ENCODE peak calls at places on chromosomes 5 and 9, in seven cellular contexts. One of them, this sample, is unnamed.

GRCh38 chr5:127849436-127849835 is 146.2 kb downstream of the CCDC192 start:
- DNase-seq in PC-9: no peak
- DNase-seq in sigmoid colon: no peak
- DNase-seq in esophagus muscularis mucosa: no peak
- DNase-seq in heart left ventricle: no peak
- DNase-seq in body of pancreas: no peak
- DNase-seq in PC-3: peak; percentile 83
- DNase-seq in this sample: no peak

GRCh38 chr5:115165790-115166189 is 3.9 kb downstream of the TRIM36 start:
- DNase-seq in PC-9: no peak
- DNase-seq in sigmoid colon: no peak
- DNase-seq in esophagus muscularis mucosa: no peak
- DNase-seq in heart left ventricle: no peak
- DNase-seq in body of pancreas: no peak
- DNase-seq in PC-3: no peak
- DNase-seq in this sample: no peak

GRCh38 chr5:95973793-95974325 is 12.2 kb upstream of the ELL2 start:
- DNase-seq in PC-9: no peak
- DNase-seq in sigmoid colon: no peak
- DNase-seq in esophagus muscularis mucosa: no peak
- DNase-seq in heart left ventricle: no peak
- DNase-seq in body of pancreas: no peak
- DNase-seq in PC-3: no peak
- DNase-seq in this sample: no peak

GRCh38 chr5:96087939-96088338 is 126.3 kb upstream of the ELL2 start:
- DNase-seq in PC-9: no peak
- DNase-seq in sigmoid colon: no peak
- DNase-seq in esophagus muscularis mucosa: no peak
- DNase-seq in heart left ventricle: no peak
- DNase-seq in body of pancreas: no peak
- DNase-seq in PC-3: no peak
- DNase-seq in this sample: no peak

GRCh38 chr9:81588148-81588874 is 101.0 kb downstream of the TLE1 start:
- DNase-seq in PC-9: peak; percentile 56
- DNase-seq in sigmoid colon: peak; percentile 74
- DNase-seq in esophagus muscularis mucosa: no peak
- DNase-seq in heart left ventricle: no peak
- DNase-seq in body of pancreas: peak; percentile 92
- DNase-seq in PC-3: peak; percentile 82
- DNase-seq in this sample: peak; percentile 86

GRCh38 chr9:115235221-115235620 is 117.3 kb upstream of the TNC start:
- DNase-seq in PC-9: no peak
- DNase-seq in sigmoid colon: no peak
- DNase-seq in esophagus muscularis mucosa: no peak
- DNase-seq in heart left ventricle: no peak
- DNase-seq in body of pancreas: no peak
- DNase-seq in PC-3: no peak
- DNase-seq in this sample: no peak

GRCh38 chr5:93399675-93400074 is 181.3 kb downstream of the NR2F1-AS1 start:
- DNase-seq in PC-9: no peak
- DNase-seq in sigmoid colon: no peak
- DNase-seq in esophagus muscularis mucosa: peak; percentile 53
- DNase-seq in heart left ventricle: no peak
- DNase-seq in body of pancreas: peak; percentile 10
- DNase-seq in PC-3: no peak
- DNase-seq in this sample: no peak

GRCh38 chr5:178142642-178143041 is 11.0 kb downstream of the NHP2 start:
- DNase-seq in PC-9: no peak
- DNase-seq in sigmoid colon: no peak
- DNase-seq in esophagus muscularis mucosa: no peak
- DNase-seq in heart left ventricle: no peak
- DNase-seq in body of pancreas: no peak
- DNase-seq in PC-3: no peak
- DNase-seq in this sample: no peak

GRCh38 chr5:18742830-18743229 is 1108.6 kb downstream of the TAF11L14 start:
- DNase-seq in PC-9: no peak
- DNase-seq in sigmoid colon: no peak
- DNase-seq in esophagus muscularis mucosa: peak; percentile 37
- DNase-seq in heart left ventricle: no peak
- DNase-seq in body of pancreas: no peak
- DNase-seq in PC-3: no peak
- DNase-seq in this sample: no peak

GRCh38 chr5:82277613-82277986 is 554 bp downstream of the RPS23 start:
- DNase-seq in PC-9: no peak
- DNase-seq in sigmoid colon: no peak
- DNase-seq in esophagus muscularis mucosa: no peak
- DNase-seq in heart left ventricle: no peak
- DNase-seq in body of pancreas: no peak
- DNase-seq in PC-3: no peak
- DNase-seq in this sample: no peak

GRCh38 chr9:121393318-121393717 is 23.3 kb upstream of the STOM start:
- DNase-seq in PC-9: no peak
- DNase-seq in sigmoid colon: no peak
- DNase-seq in esophagus muscularis mucosa: no peak
- DNase-seq in heart left ventricle: no peak
- DNase-seq in body of pancreas: no peak
- DNase-seq in PC-3: peak; percentile 41
- DNase-seq in this sample: no peak

GRCh38 chr5:138654281-138654867 is 79.2 kb upstream of the HSPA9 start:
- DNase-seq in PC-9: peak; percentile 37
- DNase-seq in sigmoid colon: no peak
- DNase-seq in esophagus muscularis mucosa: no peak
- DNase-seq in heart left ventricle: no peak
- DNase-seq in body of pancreas: no peak
- DNase-seq in PC-3: peak; percentile 48
- DNase-seq in this sample: no peak

GRCh38 chr5:55303238-55303690 is 4.2 kb downstream of the DHX29 start:
- DNase-seq in PC-9: peak; percentile 5
- DNase-seq in sigmoid colon: no peak
- DNase-seq in esophagus muscularis mucosa: no peak
- DNase-seq in heart left ventricle: no peak
- DNase-seq in body of pancreas: no peak
- DNase-seq in PC-3: peak; percentile 52
- DNase-seq in this sample: no peak

GRCh38 chr9:121962421-121962820 is 130.7 kb downstream of the TTLL11 start:
- DNase-seq in PC-9: no peak
- DNase-seq in sigmoid colon: no peak
- DNase-seq in esophagus muscularis mucosa: no peak
- DNase-seq in heart left ventricle: no peak
- DNase-seq in body of pancreas: no peak
- DNase-seq in PC-3: peak; percentile 35
- DNase-seq in this sample: no peak

GRCh38 chr5:158522001-158522400 is 577.7 kb downstream of the EBF1 start:
- DNase-seq in PC-9: no peak
- DNase-seq in sigmoid colon: no peak
- DNase-seq in esophagus muscularis mucosa: no peak
- DNase-seq in heart left ventricle: no peak
- DNase-seq in body of pancreas: no peak
- DNase-seq in PC-3: no peak
- DNase-seq in this sample: no peak

GRCh38 chr9:135330307-135330631 is 149.3 kb upstream of the PPP1R26 start:
- DNase-seq in PC-9: no peak
- DNase-seq in sigmoid colon: no peak
- DNase-seq in esophagus muscularis mucosa: no peak
- DNase-seq in heart left ventricle: no peak
- DNase-seq in body of pancreas: no peak
- DNase-seq in PC-3: no peak
- DNase-seq in this sample: no peak

GRCh38 chr5:140251527-140251973 is 51.4 kb downstream of the PFDN1 start:
- DNase-seq in PC-9: peak; percentile 80
- DNase-seq in sigmoid colon: no peak
- DNase-seq in esophagus muscularis mucosa: no peak
- DNase-seq in heart left ventricle: no peak
- DNase-seq in body of pancreas: no peak
- DNase-seq in PC-3: peak; percentile 96
- DNase-seq in this sample: no peak

GRCh38 chr5:173246135-173246495 is 11.1 kb upstream of the NKX2-5 start:
- DNase-seq in PC-9: no peak
- DNase-seq in sigmoid colon: no peak
- DNase-seq in esophagus muscularis mucosa: no peak
- DNase-seq in heart left ventricle: no peak
- DNase-seq in body of pancreas: no peak
- DNase-seq in PC-3: no peak
- DNase-seq in this sample: no peak

GRCh38 chr5:85249204-85249603 is 864.5 kb upstream of the EDIL3 start:
- DNase-seq in PC-9: no peak
- DNase-seq in sigmoid colon: no peak
- DNase-seq in esophagus muscularis mucosa: no peak
- DNase-seq in heart left ventricle: no peak
- DNase-seq in body of pancreas: no peak
- DNase-seq in PC-3: no peak
- DNase-seq in this sample: no peak

GRCh38 chr5:23316060-23316591 is 191.3 kb upstream of the PRDM9 start:
- DNase-seq in PC-9: no peak
- DNase-seq in sigmoid colon: no peak
- DNase-seq in esophagus muscularis mucosa: no peak
- DNase-seq in heart left ventricle: no peak
- DNase-seq in body of pancreas: no peak
- DNase-seq in PC-3: no peak
- DNase-seq in this sample: no peak

DNA sequence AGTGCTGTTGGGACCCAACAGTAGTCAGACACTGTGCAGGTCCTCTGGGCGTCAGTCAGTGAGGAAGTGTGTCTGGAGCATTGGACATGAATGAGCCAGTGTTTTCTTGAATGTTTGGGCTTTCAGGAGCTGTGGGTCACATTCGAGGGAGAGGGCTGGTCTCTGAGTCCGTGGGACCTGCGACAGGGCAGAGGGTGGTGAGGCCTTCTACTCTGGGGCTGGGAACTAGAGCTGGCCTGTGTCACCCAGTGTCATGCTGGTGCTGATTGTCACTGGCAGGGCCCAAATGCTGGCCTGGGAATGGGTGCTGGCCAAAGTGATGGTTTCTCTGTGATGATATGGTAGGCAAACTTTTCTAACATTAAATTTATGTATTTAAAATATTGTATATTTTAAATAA is 10.3 kb downstream of the POLR1E start:
- DNase-seq in PC-9: no peak
- DNase-seq in sigmoid colon: no peak
- DNase-seq in esophagus muscularis mucosa: no peak
- DNase-seq in heart left ventricle: no peak
- DNase-seq in body of pancreas: no peak
- DNase-seq in PC-3: no peak
- DNase-seq in this sample: no peak
- TF ChIP-seq CTCF in PC-9: no peak
- TF ChIP-seq CTCF in sigmoid colon: no peak
- TF ChIP-seq CTCF in esophagus muscularis mucosa: no peak
- TF ChIP-seq CTCF in heart left ventricle: no peak
- TF ChIP-seq CTCF in body of pancreas: no peak
- TF ChIP-seq CTCF in PC-3: no peak
- TF ChIP-seq CTCF in this sample: no peak

GRCh38 chr5:143155445-143155844 is 248.0 kb downstream of the NR3C1 start:
- DNase-seq in PC-9: no peak
- DNase-seq in sigmoid colon: no peak
- DNase-seq in esophagus muscularis mucosa: no peak
- DNase-seq in heart left ventricle: no peak
- DNase-seq in body of pancreas: no peak
- DNase-seq in PC-3: no peak
- DNase-seq in this sample: no peak
- H3K27ac ChIP-seq in PC-9: peak overlapping the region; percentile 3
- H3K27ac ChIP-seq in sigmoid colon: peak overlapping the region; percentile 81
- H3K27ac ChIP-seq in esophagus muscularis mucosa: peak overlapping the region; percentile 82
- H3K27ac ChIP-seq in heart left ventricle: peak overlapping the region; percentile 35
- H3K27ac ChIP-seq in body of pancreas: no peak overlapping the region
- H3K27ac ChIP-seq in PC-3: peak overlapping the region; percentile 48
- H3K27ac ChIP-seq in this sample: peak overlapping the region; percentile 76

GRCh38 chr5:2755371-2755715 is 3.9 kb upstream of the IRX2 start:
- DNase-seq in PC-9: no peak
- DNase-seq in sigmoid colon: no peak
- DNase-seq in esophagus muscularis mucosa: peak; percentile 55
- DNase-seq in heart left ventricle: no peak
- DNase-seq in body of pancreas: no peak
- DNase-seq in PC-3: no peak
- DNase-seq in this sample: no peak

GRCh38 chr5:2757563-2758311 is 6.3 kb upstream of the IRX2 start:
- DNase-seq in PC-9: no peak
- DNase-seq in sigmoid colon: no peak
- DNase-seq in esophagus muscularis mucosa: peak; percentile 72
- DNase-seq in heart left ventricle: no peak
- DNase-seq in body of pancreas: no peak
- DNase-seq in PC-3: peak; percentile 92
- DNase-seq in this sample: peak; percentile 38

GRCh38 chr5:2755811-2756210 is 4.3 kb upstream of the IRX2 start:
- DNase-seq in PC-9: no peak
- DNase-seq in sigmoid colon: no peak
- DNase-seq in esophagus muscularis mucosa: peak; percentile 75
- DNase-seq in heart left ventricle: no peak
- DNase-seq in body of pancreas: no peak
- DNase-seq in PC-3: no peak
- DNase-seq in this sample: peak; percentile 46

GRCh38 chr5:2756764-2757163 is 5.3 kb upstream of the IRX2 start:
- DNase-seq in PC-9: no peak
- DNase-seq in sigmoid colon: no peak
- DNase-seq in esophagus muscularis mucosa: peak; percentile 68
- DNase-seq in heart left ventricle: no peak
- DNase-seq in body of pancreas: no peak
- DNase-seq in PC-3: peak; percentile 26
- DNase-seq in this sample: peak; percentile 53

DNA sequence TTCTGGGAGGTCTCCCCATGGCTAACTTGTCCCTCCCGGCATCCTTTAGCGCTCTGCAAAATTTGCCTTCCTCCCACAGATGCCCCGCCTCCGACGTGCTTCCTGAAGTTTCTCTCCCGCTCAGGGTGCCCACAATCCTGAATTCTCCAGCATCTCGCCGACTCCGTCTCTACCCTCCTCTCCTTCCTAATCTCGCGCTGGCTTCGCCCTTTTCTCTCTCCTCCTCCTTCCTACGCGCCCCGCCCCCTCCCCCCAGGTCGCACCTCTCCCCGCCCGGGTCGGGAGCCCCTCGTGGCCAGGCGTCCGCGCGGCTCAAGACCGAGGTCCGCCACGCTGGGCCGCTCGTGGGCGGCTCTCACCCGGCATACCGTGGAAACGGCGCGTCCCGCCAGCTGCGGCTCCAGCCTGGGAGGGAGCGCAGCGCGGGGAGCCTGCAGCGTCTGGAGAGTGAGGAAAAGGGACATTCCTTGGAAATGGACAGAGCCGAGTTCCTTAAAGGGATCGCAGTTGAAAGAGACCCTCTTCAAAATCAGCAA is 4.8 kb upstream of the IRX2 start:
- DNase-seq in PC-9: no peak
- DNase-seq in sigmoid colon: no peak
- DNase-seq in esophagus muscularis mucosa: peak; percentile 68
- DNase-seq in heart left ventricle: no peak
- DNase-seq in body of pancreas: no peak
- DNase-seq in PC-3: peak; percentile 70
- DNase-seq in this sample: peak; percentile 55
- H3K4me3 ChIP-seq in PC-9: no peak overlapping the region
- H3K4me3 ChIP-seq in sigmoid colon: peak overlapping the region; percentile 30
- H3K4me3 ChIP-seq in esophagus muscularis mucosa: peak overlapping the region; percentile 46
- H3K4me3 ChIP-seq in heart left ventricle: peak overlapping the region; percentile 42
- H3K4me3 ChIP-seq in body of pancreas: no peak overlapping the region
- H3K4me3 ChIP-seq in PC-3: peak overlapping the region; percentile 87
- H3K4me3 ChIP-seq in this sample: peak overlapping the region; percentile 65

DNA sequence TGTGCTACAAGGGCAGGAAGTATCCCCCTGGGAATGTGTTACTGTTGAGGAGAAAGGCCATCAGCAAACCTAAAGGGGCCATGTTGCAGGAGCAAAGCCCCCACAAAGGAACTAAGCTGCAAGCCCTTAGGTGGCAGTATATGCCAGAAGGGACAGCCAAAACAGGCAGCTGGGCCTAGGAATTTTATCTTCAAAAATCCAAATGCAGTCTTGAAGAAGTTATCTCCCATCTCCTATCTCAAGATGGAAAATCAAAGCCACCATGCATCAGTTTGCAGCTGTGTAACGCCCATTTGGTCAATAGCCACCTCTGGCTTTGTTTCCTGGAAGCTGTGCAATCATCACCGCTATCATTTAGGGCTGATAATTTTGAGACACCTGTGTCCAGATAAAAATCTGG is 400.3 kb downstream of the ARHGEF28 start:
- DNase-seq in PC-9: no peak
- DNase-seq in sigmoid colon: no peak
- DNase-seq in esophagus muscularis mucosa: no peak
- DNase-seq in heart left ventricle: no peak
- DNase-seq in body of pancreas: no peak
- DNase-seq in PC-3: no peak
- DNase-seq in this sample: no peak
- TF ChIP-seq CTCF in PC-9: no peak
- TF ChIP-seq CTCF in sigmoid colon: no peak
- TF ChIP-seq CTCF in esophagus muscularis mucosa: no peak
- TF ChIP-seq CTCF in heart left ventricle: no peak
- TF ChIP-seq CTCF in body of pancreas: no peak
- TF ChIP-seq CTCF in PC-3: no peak
- TF ChIP-seq CTCF in this sample: no peak